ENCODE peak calls at places on chromosomes 11 and 22, in five cellular contexts. G is GM12892, D is H54, C is Peyer's patch, W is sigmoid colon. R is an unnamed sample.

GRCh38 chr22:33438273-33438672 is 380.1 kb upstream of the SYN3 start:
- DNase-seq in D (peak), W (peak), C (no peak), G (no peak), R (no peak)

GRCh38 chr11:35632301-35632700 is 14.0 kb downstream of the FJX1 start:
- DNase-seq in D (no peak), G (no peak), C (no peak), W (no peak), R (no peak)

GRCh38 chr11:9448576-9449352 is 12.0 kb upstream of the ZNF143 start:
- DNase-seq in G (no peak), C (no peak), W (no peak), D (no peak), R (no peak)

GRCh38 chr11:22792497-22792896 is 37.1 kb downstream of the SVIP start:
- DNase-seq in W (no peak), C (no peak), D (peak), G (no peak), R (no peak)

GRCh38 chr22:19109198-19110063 is 12.8 kb downstream of the DGCR2 start:
- DNase-seq in D (no peak), G (no peak), C (no peak), W (no peak), R (peak)

GRCh38 chr11:92886243-92886905 is 83.1 kb upstream of the MTNR1B start:
- DNase-seq in W (no peak), D (peak), G (peak), C (no peak), R (peak)

GRCh38 chr22:45667486-45667885 is 4.1 kb upstream of the ATXN10 start:
- DNase-seq in W (no peak), G (no peak), C (no peak), D (no peak), R (no peak)

GRCh38 chr11:63999349-64000025 is 13.2 kb downstream of the OTUB1 start:
- DNase-seq in C (no peak), W (peak), G (peak), D (no peak), R (no peak)

GRCh38 chr11:8285228-8285627 is 21.6 kb upstream of the LMO1 start:
- DNase-seq in G (no peak), C (peak), W (peak), D (no peak), R (no peak)

GRCh38 chr11:2483426-2483825 is 38.6 kb downstream of the KCNQ1 start:
- DNase-seq in G (no peak), D (no peak), W (no peak), C (no peak), R (no peak)
- TF ChIP-seq POLR2A in G (no peak), D (no peak), W (no peak), C (no peak), R (no peak)

DNA sequence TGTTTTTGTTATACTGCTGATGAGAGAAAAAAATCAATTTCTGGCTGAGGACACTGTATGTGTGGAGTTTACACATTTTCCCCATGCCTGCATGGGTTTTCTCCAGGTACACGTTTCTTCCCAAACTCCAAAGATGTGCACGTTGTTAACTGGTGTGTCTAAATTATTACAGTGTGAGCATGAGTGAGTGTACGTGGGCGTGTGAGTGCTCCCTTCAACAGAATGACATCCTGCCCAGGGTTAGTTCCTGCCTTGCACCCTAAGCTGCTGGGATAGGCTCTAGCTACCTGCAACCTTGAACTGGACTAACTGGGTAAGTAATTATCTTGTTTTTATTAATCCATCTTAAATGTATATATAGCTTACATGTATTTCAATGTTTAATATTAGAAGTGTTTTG is 5.5 kb downstream of the NPAT start:
- DNase-seq in C (no peak), W (no peak), D (no peak), G (no peak), R (no peak)
- TF ChIP-seq POLR2A in C (no peak), W (no peak), D (no peak), G (no peak), R (no peak)

GRCh38 chr11:70397336-70397982 is 870 bp upstream of the CTTN start:
- DNase-seq in G (no peak), D (no peak), C (no peak), W (no peak), R (no peak)

GRCh38 chr11:70398834-70399680 is 728 bp downstream of the CTTN start:
- DNase-seq in C (no peak), W (peak), G (peak), D (no peak), R (no peak)

GRCh38 chr11:70399681-70400112 is 1.4 kb downstream of the CTTN start:
- DNase-seq in C (peak), G (no peak), W (peak), D (peak), R (peak)

GRCh38 chr11:70400643-70401042 is 2.3 kb downstream of the CTTN start:
- DNase-seq in W (no peak), G (no peak), D (no peak), C (no peak), R (no peak)

GRCh38 chr11:70397983-70398833 is at the start of gene CTTN:
- DNase-seq in W (peak), D (peak), G (peak), C (peak), R (peak)
- TF ChIP-seq POLR2A in W (peak), D (peak), G (no peak), C (peak), R (peak)

DNA sequence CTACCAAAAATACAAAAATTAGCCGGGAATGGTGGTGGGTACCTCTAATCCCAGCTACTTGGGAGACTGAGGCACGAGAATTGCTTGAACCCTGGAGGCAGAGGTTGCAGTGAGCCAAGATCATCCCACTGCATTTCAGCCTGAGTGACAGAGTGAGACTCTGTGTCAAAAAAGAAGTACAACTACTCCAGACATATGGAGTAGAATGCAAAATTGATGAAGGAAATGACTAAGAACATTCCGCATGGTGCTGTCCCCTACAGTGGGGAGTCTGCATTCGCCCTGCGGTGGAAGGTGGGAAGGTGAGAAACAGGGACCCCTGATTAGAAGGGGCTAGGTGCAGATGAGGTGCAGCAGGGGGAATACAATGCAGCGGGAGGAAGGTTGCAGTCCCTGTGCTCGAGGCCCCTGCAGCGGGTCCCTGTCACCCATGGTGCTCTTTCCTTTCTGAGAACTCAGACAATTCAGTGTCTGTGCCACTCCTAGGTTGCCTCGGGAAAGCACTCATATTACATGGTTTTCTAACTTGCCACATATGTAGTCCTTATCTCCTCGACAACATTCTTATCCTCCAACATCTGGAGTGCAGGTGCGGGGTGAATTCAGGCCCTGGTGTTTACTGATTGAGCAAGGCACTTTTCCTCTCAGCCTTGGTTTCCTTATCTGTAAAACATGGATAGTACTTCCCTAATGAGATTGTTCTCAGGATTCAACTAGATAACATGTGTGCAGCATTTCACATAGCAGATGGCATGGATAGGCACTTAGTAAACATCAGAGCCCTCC is 5.2 kb downstream of the POLD4 start:
- DNase-seq in W (no peak), G (no peak), D (no peak), C (no peak), R (no peak)
- TF ChIP-seq POLR2A in W (no peak), G (no peak), D (no peak), C (no peak), R (no peak)

DNA sequence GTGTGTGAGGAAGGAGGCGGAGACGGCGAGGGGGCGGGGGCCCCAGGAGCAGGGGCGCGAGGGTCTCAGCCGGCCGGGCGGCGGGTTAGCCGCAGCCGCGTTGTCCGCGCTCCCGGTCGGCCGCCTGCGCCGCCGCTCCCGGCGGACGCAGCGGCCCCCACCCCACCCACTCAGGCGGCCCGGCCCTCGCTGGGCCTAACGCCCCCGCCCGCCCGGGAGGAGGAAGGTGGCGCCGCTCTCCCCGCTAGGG is at the start of gene FCHSD2:
- DNase-seq in G (no peak), D (no peak), W (no peak), C (no peak), R (no peak)
- TF ChIP-seq POLR2A in G (no peak), D (peak), W (no peak), C (no peak), R (no peak)

GRCh38 chr11:116787786-116788486 is at the start of gene ZPR1:
- DNase-seq in D (peak), G (peak), W (peak), C (peak), R (peak)
- TF ChIP-seq POLR2A in D (peak), G (peak), W (peak), C (peak), R (no peak)

R was measured in tibial nerve.